ENCODE peak calls at places on chromosomes 16 and 17, in seven cellular contexts. X is CD4-positive, alpha-beta T cell; M is astrocyte of the spinal cord; P is neural progenitor cell; L is HFF-Myc; T is OCI-LY7; E is A549. F is an unnamed sample.

GRCh38 chr16:51402785-51403184 is 251.7 kb upstream of the SALL1 start:
- DNase-seq in X (no peak), M (no peak), P (no peak), L (no peak), T (no peak), E (no peak), F (no peak)

GRCh38 chr17:38403491-38403890 is 24.8 kb upstream of the ARHGAP23 start:
- DNase-seq in X (no peak), M (no peak), P (peak), L (no peak), T (no peak), E (peak), F (no peak)

GRCh38 chr17:75540923-75541503 is 15.5 kb downstream of the LLGL2 start:
- DNase-seq in X (no peak), M (no peak), P (no peak), L (no peak), T (no peak), E (no peak), F (no peak)

GRCh38 chr17:64354396-64354795 is 36.3 kb downstream of the PECAM1 start:
- DNase-seq in X (no peak), M (no peak), P (peak), L (no peak), T (no peak), E (no peak), F (no peak)

GRCh38 chr17:31095239-31096105 is 695 bp downstream of the NF1 start:
- DNase-seq in X (no peak), M (peak), P (peak), L (no peak), T (peak), E (peak), F (no peak)

GRCh38 chr17:28125530-28126382 is 83.3 kb downstream of the NLK start:
- DNase-seq in X (no peak), M (no peak), P (no peak), L (no peak), T (no peak), E (no peak), F (no peak)

GRCh38 chr17:60423865-60424264 is 1.6 kb downstream of the CHCT1 start:
- DNase-seq in X (no peak), M (no peak), P (no peak), L (no peak), T (no peak), E (no peak), F (no peak)

GRCh38 chr17:18992454-18993130 is 12.0 kb downstream of the FAM83G start:
- DNase-seq in X (peak), M (no peak), P (no peak), L (no peak), T (peak), E (no peak), F (no peak)

GRCh38 chr16:5028950-5029475 is 4.7 kb downstream of the NAGPA start:
- DNase-seq in X (no peak), M (no peak), P (no peak), L (no peak), T (no peak), E (no peak), F (no peak)

GRCh38 chr17:45791935-45792334 is 7.8 kb downstream of the CRHR1 start:
- DNase-seq in X (no peak), M (no peak), P (no peak), L (no peak), T (no peak), E (peak), F (no peak)

GRCh38 chr17:81510798-81511549 is 1.6 kb downstream of the ACTG1 start:
- DNase-seq in X (peak), M (peak), P (no peak), L (no peak), T (peak), E (peak), F (no peak)

GRCh38 chr16:67398546-67399217 is 5.4 kb upstream of the TPPP3 start:
- DNase-seq in X (no peak), M (no peak), P (no peak), L (no peak), T (no peak), E (no peak), F (no peak)

GRCh38 chr17:3565143-3565542 is 7.5 kb upstream of the TRPV3 start:
- DNase-seq in X (no peak), M (no peak), P (no peak), L (no peak), T (no peak), E (no peak), F (no peak)

GRCh38 chr16:31451681-31452351 is 7.5 kb upstream of the ARMC5 start:
- DNase-seq in X (no peak), M (peak), P (peak), L (no peak), T (peak), E (peak), F (no peak)

GRCh38 chr17:61482467-61482866 is 30.2 kb downstream of the TBX4 start:
- DNase-seq in X (no peak), M (no peak), P (no peak), L (no peak), T (no peak), E (no peak), F (no peak)

GRCh38 chr17:61218438-61218837 is 181.2 kb upstream of the TBX2 start:
- DNase-seq in X (no peak), M (peak), P (no peak), L (no peak), T (no peak), E (peak), F (no peak)

GRCh38 chr17:68198931-68199836 is 48.7 kb upstream of the AMZ2 start:
- DNase-seq in X (no peak), M (peak), P (peak), L (no peak), T (no peak), E (peak), F (no peak)

GRCh38 chr16:81520151-81520470 is 75.5 kb downstream of the CMIP start:
- DNase-seq in X (no peak), M (no peak), P (no peak), L (no peak), T (no peak), E (no peak), F (no peak)

GRCh38 chr16:78784773-78785172 is 685.3 kb downstream of the WWOX start:
- DNase-seq in X (no peak), M (no peak), P (no peak), L (no peak), T (no peak), E (no peak), F (no peak)

GRCh38 chr17:38674013-38674748 is 576 bp downstream of the EPOP start:
- DNase-seq in X (no peak), M (no peak), P (peak), L (no peak), T (peak), E (peak), F (no peak)

GRCh38 chr16:9351440-9351839 is 260.0 kb downstream of the HAPSTR1 start:
- DNase-seq in X (no peak), M (no peak), P (no peak), L (no peak), T (no peak), E (no peak), F (no peak)

GRCh38 chr16:85718682-85719081 is 29.9 kb upstream of the GINS2 start:
- DNase-seq in X (no peak), M (no peak), P (peak), L (no peak), T (peak), E (peak), F (no peak)

GRCh38 chr16:1363501-1364041 is 11.8 kb downstream of the GNPTG start:
- DNase-seq in X (peak), M (peak), P (peak), L (no peak), T (peak), E (peak), F (no peak)

GRCh38 chr17:1485748-1486376 is 6.6 kb downstream of the MYO1C start:
- DNase-seq in X (peak), M (peak), P (peak), L (no peak), T (peak), E (peak), F (peak)

GRCh38 chr16:67930678-67931211 is 917 bp downstream of the CTRL start:
- DNase-seq in X (no peak), M (no peak), P (no peak), L (no peak), T (no peak), E (no peak), F (no peak)

GRCh38 chr17:43842975-43843325 is 4.0 kb upstream of the CD300LG start:
- DNase-seq in X (no peak), M (no peak), P (no peak), L (no peak), T (no peak), E (no peak), F (no peak)

GRCh38 chr16:13896543-13897182 is 23.3 kb upstream of the ERCC4 start:
- DNase-seq in X (no peak), M (no peak), P (no peak), L (no peak), T (peak), E (peak), F (no peak)

GRCh38 chr17:63682441-63682840 is 17.5 kb downstream of the LIMD2 start:
- DNase-seq in X (no peak), M (no peak), P (no peak), L (no peak), T (no peak), E (no peak), F (no peak)

GRCh38 chr16:67241008-67241900 is 6.0 kb downstream of the FHOD1 start:
- DNase-seq in X (no peak), M (peak), P (no peak), L (peak), T (no peak), E (peak), F (no peak)

GRCh38 chr17:83080641-83081560 is 1.5 kb downstream of the METRNL start:
- DNase-seq in X (no peak), M (no peak), P (peak), L (no peak), T (peak), E (no peak), F (no peak)

GRCh38 chr17:3400008-3400407 is 1.8 kb upstream of the OR1E1 start:
- DNase-seq in X (no peak), M (no peak), P (no peak), L (no peak), T (no peak), E (no peak), F (no peak)

GRCh38 chr16:75254359-75254837 is 3.0 kb upstream of the BCAR1 start:
- DNase-seq in X (no peak), M (no peak), P (no peak), L (peak), T (no peak), E (peak), F (no peak)

GRCh38 chr16:74817851-74818250 is 43.2 kb upstream of the FA2H start:
- DNase-seq in X (no peak), M (no peak), P (peak), L (no peak), T (no peak), E (no peak), F (no peak)

GRCh38 chr16:8822403-8822802 is 24.8 kb downstream of the PMM2 start:
- DNase-seq in X (no peak), M (no peak), P (no peak), L (no peak), T (no peak), E (no peak), F (no peak)

GRCh38 chr16:29910819-29911675 is 10.8 kb downstream of the ASPHD1 start:
- DNase-seq in X (no peak), M (no peak), P (no peak), L (no peak), T (no peak), E (no peak), F (no peak)
- TF ChIP-seq CTCF in X (no peak), M (no peak), P (no peak), L (no peak), T (no peak), E (no peak), F (no peak)

GRCh38 chr17:7435676-7436555 is 681 bp downstream of the TMEM102 start:
- DNase-seq in X (peak), M (no peak), P (peak), L (no peak), T (peak), E (peak), F (no peak)
- TF ChIP-seq CTCF in X (peak), M (peak), P (no peak), L (peak), T (peak), E (no peak), F (no peak)

GRCh38 chr16:10878644-10879498 is 1.9 kb downstream of the CIITA start:
- DNase-seq in X (no peak), M (peak), P (peak), L (no peak), T (peak), E (no peak), F (peak)

GRCh38 chr16:10876305-10876704 is 697 bp upstream of the CIITA start:
- DNase-seq in X (no peak), M (no peak), P (no peak), L (no peak), T (no peak), E (no peak), F (no peak)

GRCh38 chr16:10876799-10877341 is at the start of gene CIITA:
- DNase-seq in X (peak), M (peak), P (no peak), L (no peak), T (peak), E (no peak), F (peak)

GRCh38 chr16:10878328-10878643 is 1.3 kb downstream of the CIITA start:
- DNase-seq in X (no peak), M (no peak), P (no peak), L (no peak), T (no peak), E (no peak), F (no peak)

DNA sequence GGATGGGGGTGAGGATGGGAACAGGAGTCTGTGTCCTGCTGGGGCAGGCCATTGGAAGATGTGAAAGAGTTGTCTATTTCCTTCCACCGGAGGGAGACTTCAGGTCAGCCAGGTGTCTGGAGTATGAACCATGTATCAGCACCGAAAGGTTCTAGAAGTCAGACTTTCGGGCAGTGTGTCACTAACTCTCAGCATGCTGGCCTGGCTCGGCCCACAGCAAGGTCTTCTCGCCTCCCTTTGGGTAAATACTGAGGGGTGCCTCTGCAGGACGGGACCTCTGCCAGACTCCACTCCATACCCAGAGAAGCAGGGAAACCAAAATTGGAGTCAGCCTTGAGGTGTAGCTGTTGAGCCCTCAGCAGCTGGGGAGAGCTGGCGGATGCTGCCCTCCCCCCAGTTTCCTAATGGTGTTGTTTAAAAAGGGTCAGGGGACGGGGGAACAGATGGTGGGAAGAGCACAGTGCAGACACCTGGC is 507 bp downstream of the CIITA start:
- DNase-seq in X (no peak), M (no peak), P (no peak), L (no peak), T (peak), E (no peak), F (no peak)
- TF ChIP-seq CTCF in X (no peak), M (no peak), P (peak), L (no peak), T (peak), E (no peak), F (no peak)

GRCh38 chr16:29784901-29785500 is 5.5 kb upstream of the KIF22 start:
- DNase-seq in X (peak), M (peak), P (peak), L (no peak), T (peak), E (peak), F (peak)
- TF ChIP-seq CTCF in X (peak), M (peak), P (peak), L (peak), T (peak), E (no peak), F (no peak)

DNA sequence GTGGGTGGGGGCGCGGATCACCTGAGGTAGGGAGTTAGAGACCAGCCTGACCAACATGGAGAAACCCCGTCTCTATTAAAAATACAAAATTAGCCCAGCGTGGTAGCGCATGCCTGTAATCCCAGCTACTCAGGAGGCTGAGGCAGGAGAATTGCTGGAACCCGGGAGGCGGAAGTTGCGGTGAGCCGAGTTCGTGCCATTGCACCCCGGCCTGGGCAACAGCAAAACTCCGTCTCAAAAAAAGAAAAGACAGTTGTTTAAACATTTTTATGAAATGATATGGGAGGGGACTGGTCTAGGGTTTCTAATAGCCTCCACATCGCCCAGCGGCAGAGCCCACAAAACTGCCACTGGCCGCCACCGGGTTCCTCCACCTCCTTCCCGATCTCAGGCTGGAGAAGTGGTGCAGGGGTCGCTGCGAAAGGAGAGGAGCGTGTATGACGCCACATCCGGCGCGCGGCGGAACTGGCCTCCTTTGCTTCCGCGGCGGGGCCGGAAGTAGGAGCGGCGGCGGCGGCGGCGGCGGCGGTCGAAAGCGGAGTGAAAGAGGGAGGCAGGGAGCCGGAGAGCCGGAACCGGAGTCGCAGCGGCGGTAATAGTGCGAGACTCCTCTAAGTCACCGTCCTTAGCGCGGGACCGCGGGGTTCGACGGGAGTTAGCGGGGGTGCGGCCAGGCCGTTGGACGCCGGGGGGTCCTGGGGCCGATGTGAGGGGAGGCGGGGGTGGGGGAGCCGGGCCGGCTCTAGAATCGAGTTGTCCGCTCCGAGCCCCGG is at the start of gene PPP4C:
- DNase-seq in X (peak), M (peak), P (peak), L (no peak), T (peak), E (peak), F (peak)
- TF ChIP-seq CTCF in X (no peak), M (no peak), P (peak), L (no peak), T (no peak), E (no peak), F (no peak)

GRCh38 chr17:8155341-8156173 is 3.4 kb upstream of the PER1 start:
- DNase-seq in X (no peak), M (no peak), P (peak), L (no peak), T (no peak), E (no peak), F (no peak)

GRCh38 chr17:8152981-8153549 is 861 bp upstream of the PER1 start:
- DNase-seq in X (no peak), M (no peak), P (no peak), L (no peak), T (no peak), E (no peak), F (no peak)

GRCh38 chr17:8154608-8155152 is 2.5 kb upstream of the PER1 start:
- DNase-seq in X (no peak), M (no peak), P (no peak), L (no peak), T (no peak), E (no peak), F (no peak)

GRCh38 chr17:8153550-8153956 is 1.3 kb upstream of the PER1 start:
- DNase-seq in X (no peak), M (peak), P (peak), L (peak), T (no peak), E (peak), F (peak)

DNA sequence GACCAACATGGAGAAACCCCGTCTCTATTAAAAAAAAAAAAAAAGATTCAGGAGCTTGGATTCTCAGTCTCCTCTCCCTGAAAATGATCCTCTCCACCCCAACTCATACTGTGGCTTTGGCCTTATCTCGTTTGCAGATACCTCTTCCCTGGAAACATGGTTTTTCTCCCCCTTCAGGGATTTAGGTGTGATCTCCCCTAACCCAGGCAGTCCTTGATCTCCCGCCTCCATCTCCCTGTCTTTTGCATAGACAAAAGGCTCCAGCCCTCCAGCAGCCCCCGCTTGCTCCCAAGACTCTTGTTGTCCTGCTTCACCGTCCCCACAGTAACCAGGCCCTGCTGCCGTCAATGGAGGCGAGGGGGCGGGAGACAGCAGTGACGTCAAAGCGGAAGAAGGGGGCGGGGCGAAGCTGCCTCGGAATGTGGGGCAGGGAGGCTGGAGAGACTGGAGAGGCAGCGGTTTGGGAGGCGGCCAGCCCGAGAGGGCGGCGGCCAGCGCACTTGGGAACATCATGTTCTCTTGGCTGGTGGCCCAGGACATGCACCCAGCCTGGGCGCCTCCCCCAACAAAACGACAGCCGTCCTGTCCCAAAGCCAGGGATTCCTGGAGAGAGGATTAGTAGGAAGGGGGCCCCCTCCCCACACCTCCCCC is 1.9 kb upstream of the PER1 start:
- DNase-seq in X (peak), M (peak), P (peak), L (peak), T (peak), E (peak), F (peak)
- TF ChIP-seq CTCF in X (no peak), M (no peak), P (no peak), L (no peak), T (no peak), E (no peak), F (no peak)

GRCh38 chr17:47660064-47660492 is 10.4 kb downstream of the KPNB1 start:
- DNase-seq in X (no peak), M (no peak), P (no peak), L (no peak), T (peak), E (no peak), F (no peak)
- TF ChIP-seq CTCF in X (no peak), M (no peak), P (no peak), L (no peak), T (peak), E (no peak), F (no peak)

DNA sequence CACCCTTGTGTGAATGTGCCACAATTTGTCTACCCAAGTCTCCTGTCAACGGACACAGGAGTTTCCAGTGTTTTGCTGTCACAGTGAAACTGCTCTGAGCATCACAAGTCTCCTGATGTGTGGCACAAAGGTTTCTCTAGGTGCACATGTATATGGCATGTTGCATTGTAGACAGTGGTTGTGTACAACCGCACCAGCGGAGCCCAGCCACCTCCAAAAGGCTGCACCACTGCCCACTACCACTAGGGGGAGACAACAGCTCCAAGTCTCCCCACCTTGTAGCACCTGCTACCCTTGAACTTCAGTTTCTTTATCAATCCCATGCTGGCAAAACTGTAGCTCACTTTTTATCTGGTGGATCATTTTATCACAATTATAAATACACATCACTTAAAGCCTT is 95.5 kb upstream of the ZNF469 start:
- DNase-seq in X (no peak), M (no peak), P (no peak), L (no peak), T (peak), E (peak), F (no peak)
- TF ChIP-seq CTCF in X (no peak), M (peak), P (peak), L (peak), T (peak), E (peak), F (no peak)